ENCODE peak calls at places on chromosome 14, in ten cellular contexts. X is AG08395; A is stimulated activated effector memory CD8-positive, alpha-beta T cell treated with anti-CD3 and anti-CD28 coated beads, Interleukin-12 subunit alpha, Interleukin-12 subunit beta, amount 100 ng/mL, for 72 hours; O is right lobe of liver; Q is left colon; K is NCI-H1092; S is T-helper 9 cell; N is pancreas; U is GM03348; J is choroid plexus epithelial cell. G is an unnamed sample.

GRCh38 chr14:50928002-50928635 is 16.2 kb downstream of the PYGL start:
- DNase-seq in X (peak; percentile 84), A (no peak), O (no peak), Q (no peak), K (no peak), S (no peak), N (no peak), U (peak; percentile 90), J (peak; percentile 85), G (no peak)

GRCh38 chr14:37901978-37902377 is 305.7 kb upstream of the SSTR1 start:
- DNase-seq in X (peak; percentile 85), A (no peak), O (no peak), Q (no peak), K (no peak), S (no peak), N (no peak), U (peak; percentile 81), J (peak; percentile 54), G (no peak)

GRCh38 chr14:53193193-53193592 is 40.1 kb upstream of the DDHD1 start:
- DNase-seq in X (no peak), A (no peak), O (no peak), Q (no peak), K (no peak), S (no peak), N (no peak), U (no peak), J (peak; percentile 26), G (no peak)

GRCh38 chr14:33897878-33898535 is 52.9 kb downstream of the EGLN3 start:
- DNase-seq in X (no peak), A (no peak), O (no peak), Q (no peak), K (no peak), S (no peak), N (no peak), U (no peak), J (no peak), G (no peak)

GRCh38 chr14:92964124-92965109 is 41.5 kb downstream of the CHGA start:
- DNase-seq in X (no peak), A (no peak), O (no peak), Q (no peak), K (no peak), S (no peak), N (peak; percentile 49), U (no peak), J (no peak), G (no peak)

GRCh38 chr14:98136420-98136819 is 1135.6 kb downstream of the BCL11B start:
- DNase-seq in X (no peak), A (no peak), O (no peak), Q (no peak), K (no peak), S (no peak), N (no peak), U (no peak), J (no peak), G (no peak)

GRCh38 chr14:101202627-101203404 is 299.3 kb upstream of the RTL1 start:
- DNase-seq in X (no peak), A (no peak), O (no peak), Q (no peak), K (no peak), S (no peak), N (no peak), U (no peak), J (no peak), G (no peak)

GRCh38 chr14:39184628-39185255 is 9.7 kb downstream of the PNN start:
- DNase-seq in X (no peak), A (no peak), O (no peak), Q (no peak), K (no peak), S (no peak), N (no peak), U (no peak), J (no peak), G (no peak)

GRCh38 chr14:106831322-106831720 is 1304.9 kb downstream of the TMEM121 start:
- DNase-seq in X (no peak), A (peak; percentile 43), O (no peak), Q (no peak), K (no peak), S (peak; percentile 35), N (peak; percentile 53), U (no peak), J (peak; percentile 0), G (no peak)

GRCh38 chr14:72617391-72618011 is 276.4 kb downstream of the DPF3 start:
- DNase-seq in X (no peak), A (no peak), O (no peak), Q (no peak), K (no peak), S (no peak), N (no peak), U (no peak), J (peak; percentile 63), G (no peak)

GRCh38 chr14:76083796-76084195 is 67.9 kb upstream of the GPATCH2L start:
- DNase-seq in X (no peak), A (no peak), O (no peak), Q (no peak), K (no peak), S (no peak), N (no peak), U (no peak), J (no peak), G (no peak)

GRCh38 chr14:40164083-40164482 is 731.9 kb upstream of the FBXO33 start:
- DNase-seq in X (no peak), A (no peak), O (no peak), Q (no peak), K (no peak), S (no peak), N (no peak), U (no peak), J (no peak), G (no peak)

G was measured in NCI-H2081.